ENCODE peak calls at places on chromosome 4, in seven cellular contexts. T, B, W, L, Y, J and P are unnamed samples.

GRCh38 chr4:8303485-8304281 is 34.1 kb downstream of the HTRA3 start:
- DNase-seq in T (no peak), B (no peak), W (peak), L (peak), Y (no peak), J (no peak), P (no peak)

GRCh38 chr4:186472948-186473347 is 82.4 kb downstream of the MTNR1A start:
- DNase-seq in T (no peak), B (no peak), W (no peak), L (no peak), Y (no peak), J (no peak), P (no peak)

GRCh38 chr4:82799006-82799881 is 648 bp upstream of the SCD5 start:
- DNase-seq in T (no peak), B (no peak), W (no peak), L (no peak), Y (no peak), J (peak), P (no peak)

GRCh38 chr4:139715721-139716391 is 50.2 kb downstream of the MGST2 start:
- DNase-seq in T (no peak), B (no peak), W (no peak), L (peak), Y (no peak), J (no peak), P (no peak)

GRCh38 chr4:141905751-141906150 is 269.4 kb downstream of the IL15 start:
- DNase-seq in T (no peak), B (no peak), W (peak), L (no peak), Y (no peak), J (no peak), P (no peak)

GRCh38 chr4:38371391-38371851 is 292.6 kb upstream of the KLF3 start:
- DNase-seq in T (no peak), B (no peak), W (peak), L (no peak), Y (no peak), J (no peak), P (no peak)

GRCh38 chr4:184868623-184869022 is 42.9 kb upstream of the ACSL1 start:
- DNase-seq in T (no peak), B (no peak), W (no peak), L (no peak), Y (no peak), J (no peak), P (no peak)

GRCh38 chr4:77152421-77152820 is 4.6 kb upstream of the CCNG2 start:
- DNase-seq in T (no peak), B (no peak), W (no peak), L (no peak), Y (no peak), J (no peak), P (no peak)